ENCODE peak calls at places on chromosome 4, in eight cellular contexts. H is effector CD8-positive, alpha-beta T cell; P is fibroblast of mammary gland; T is NCI-H2081; X is iris pigment epithelial cell; J is NCI-H82; D is ovary; U is ELF-1. L is an unnamed sample.

GRCh38 chr4:121785479-121785878 is 15.6 kb upstream of the EXOSC9 start:
- DNase-seq in H (no peak), P (peak; percentile 51), T (no peak), X (peak; percentile 31), J (no peak), D (no peak), U (no peak), L (no peak)

GRCh38 chr4:62676962-62677361 is 1476.8 kb downstream of the ADGRL3 start:
- DNase-seq in H (no peak), P (no peak), T (no peak), X (no peak), J (no peak), D (no peak), U (no peak), L (no peak)

GRCh38 chr4:161577604-161578301 is 586.0 kb downstream of the FSTL5 start:
- DNase-seq in H (no peak), P (peak; percentile 26), T (no peak), X (peak; percentile 86), J (no peak), D (no peak), U (no peak), L (no peak)

GRCh38 chr4:118237531-118237930 is 115.3 kb downstream of the PRSS12 start:
- DNase-seq in H (no peak), P (no peak), T (no peak), X (no peak), J (no peak), D (no peak), U (no peak), L (no peak)

GRCh38 chr4:36872679-36873078 is 371.9 kb upstream of the NWD2 start:
- DNase-seq in H (no peak), P (no peak), T (no peak), X (no peak), J (no peak), D (no peak), U (no peak), L (no peak)

GRCh38 chr4:20682853-20683252 is 17.4 kb upstream of the PACRGL start:
- DNase-seq in H (no peak), P (no peak), T (no peak), X (no peak), J (no peak), D (no peak), U (no peak), L (no peak)

GRCh38 chr4:13701937-13702446 is 74.5 kb upstream of the BOD1L1 start:
- DNase-seq in H (no peak), P (peak; percentile 80), T (no peak), X (peak; percentile 69), J (no peak), D (no peak), U (peak; percentile 24), L (no peak)

GRCh38 chr4:119647558-119647957 is 19.0 kb upstream of the PDE5A start:
- DNase-seq in H (no peak), P (peak; percentile 65), T (no peak), X (peak; percentile 83), J (no peak), D (no peak), U (no peak), L (no peak)

GRCh38 chr4:70251945-70252277 is 9.5 kb downstream of the CSN3 start:
- DNase-seq in H (no peak), P (no peak), T (no peak), X (no peak), J (no peak), D (no peak), U (no peak), L (no peak)

GRCh38 chr4:2436761-2437474 is 18.2 kb downstream of the CFAP99 start:
- DNase-seq in H (no peak), P (no peak), T (no peak), X (no peak), J (no peak), D (no peak), U (no peak), L (no peak)

GRCh38 chr4:147463065-147463464 is 17.8 kb upstream of the EDNRA start:
- DNase-seq in H (no peak), P (no peak), T (no peak), X (no peak), J (no peak), D (no peak), U (no peak), L (no peak)

GRCh38 chr4:152161676-152162330 is 374.1 kb downstream of the FBXW7 start:
- DNase-seq in H (no peak), P (no peak), T (no peak), X (no peak), J (no peak), D (no peak), U (no peak), L (no peak)

GRCh38 chr4:8328866-8329559 is 59.5 kb downstream of the HTRA3 start:
- DNase-seq in H (no peak), P (no peak), T (no peak), X (no peak), J (no peak), D (peak; percentile 14), U (no peak), L (no peak)

GRCh38 chr4:89382439-89382838 is 74.8 kb upstream of the GPRIN3 start:
- DNase-seq in H (no peak), P (no peak), T (no peak), X (no peak), J (no peak), D (no peak), U (no peak), L (no peak)

GRCh38 chr4:145069361-145069760 is 28.6 kb downstream of the ANAPC10 start:
- DNase-seq in H (no peak), P (peak; percentile 71), T (no peak), X (peak; percentile 74), J (no peak), D (no peak), U (no peak), L (no peak)

GRCh38 chr4:95867919-95868318 is 28.0 kb downstream of the PDHA2 start:
- DNase-seq in H (no peak), P (peak; percentile 6), T (peak; percentile 2), X (peak; percentile 0), J (peak; percentile 4), D (no peak), U (no peak), L (no peak)

GRCh38 chr4:48766393-48766792 is 13.7 kb downstream of the FRYL start:
- DNase-seq in H (no peak), P (no peak), T (no peak), X (no peak), J (no peak), D (no peak), U (no peak), L (no peak)

GRCh38 chr4:69617083-69617694 is 22.3 kb downstream of the UGT2A2 start:
- DNase-seq in H (no peak), P (peak; percentile 43), T (peak; percentile 5), X (peak; percentile 50), J (peak; percentile 54), D (no peak), U (no peak), L (peak; percentile 86)

L was measured in NCI-H510A treated with DMSO at 0.1 percent for 48 hours.